ENCODE peak calls at places on chromosomes 11 and 22, in nine cellular contexts. One of them, this sample, is unnamed.

GRCh38 chr11:74007691-74008372 is 1.1 kb downstream of the UCP3 start:
- DNase-seq in neural progenitor cell: no peak
- DNase-seq in breast epithelium: no peak
- DNase-seq in A549: no peak
- DNase-seq in foreskin fibroblast: no peak
- DNase-seq in ovary: no peak
- DNase-seq in colonic mucosa: no peak
- DNase-seq in fibroblast of lung: no peak
- DNase-seq in HFF-Myc: no peak
- DNase-seq in this sample: no peak

GRCh38 chr11:64357904-64358535 is 942 bp upstream of the RPS6KA4 start:
- DNase-seq in neural progenitor cell: no peak
- DNase-seq in breast epithelium: no peak
- DNase-seq in A549: peak
- DNase-seq in foreskin fibroblast: no peak
- DNase-seq in ovary: no peak
- DNase-seq in colonic mucosa: peak
- DNase-seq in fibroblast of lung: no peak
- DNase-seq in HFF-Myc: no peak
- DNase-seq in this sample: no peak

GRCh38 chr11:26846222-26846621 is 124.4 kb upstream of the SLC5A12 start:
- DNase-seq in neural progenitor cell: no peak
- DNase-seq in breast epithelium: no peak
- DNase-seq in A549: no peak
- DNase-seq in foreskin fibroblast: no peak
- DNase-seq in ovary: no peak
- DNase-seq in colonic mucosa: no peak
- DNase-seq in fibroblast of lung: no peak
- DNase-seq in HFF-Myc: no peak
- DNase-seq in this sample: no peak

GRCh38 chr22:22460635-22461034 is 47.9 kb downstream of the ZNF280B start:
- DNase-seq in neural progenitor cell: peak
- DNase-seq in breast epithelium: no peak
- DNase-seq in A549: no peak
- DNase-seq in foreskin fibroblast: no peak
- DNase-seq in ovary: no peak
- DNase-seq in colonic mucosa: no peak
- DNase-seq in fibroblast of lung: no peak
- DNase-seq in HFF-Myc: no peak
- DNase-seq in this sample: peak

GRCh38 chr11:3121931-3122774 is 43.0 kb downstream of the OSBPL5 start:
- DNase-seq in neural progenitor cell: no peak
- DNase-seq in breast epithelium: peak
- DNase-seq in A549: no peak
- DNase-seq in foreskin fibroblast: no peak
- DNase-seq in ovary: peak
- DNase-seq in colonic mucosa: no peak
- DNase-seq in fibroblast of lung: no peak
- DNase-seq in HFF-Myc: no peak
- DNase-seq in this sample: no peak

GRCh38 chr11:108093128-108093904 is 28.1 kb upstream of the ACAT1 start:
- DNase-seq in neural progenitor cell: no peak
- DNase-seq in breast epithelium: no peak
- DNase-seq in A549: no peak
- DNase-seq in foreskin fibroblast: peak
- DNase-seq in ovary: no peak
- DNase-seq in colonic mucosa: no peak
- DNase-seq in fibroblast of lung: peak
- DNase-seq in HFF-Myc: no peak
- DNase-seq in this sample: no peak

GRCh38 chr11:47518212-47518959 is 34.5 kb downstream of the CELF1 start:
- DNase-seq in neural progenitor cell: no peak
- DNase-seq in breast epithelium: no peak
- DNase-seq in A549: no peak
- DNase-seq in foreskin fibroblast: no peak
- DNase-seq in ovary: no peak
- DNase-seq in colonic mucosa: no peak
- DNase-seq in fibroblast of lung: no peak
- DNase-seq in HFF-Myc: no peak
- DNase-seq in this sample: no peak

GRCh38 chr22:29872989-29873388 is 10.0 kb upstream of the MTMR3 start:
- DNase-seq in neural progenitor cell: no peak
- DNase-seq in breast epithelium: no peak
- DNase-seq in A549: no peak
- DNase-seq in foreskin fibroblast: no peak
- DNase-seq in ovary: no peak
- DNase-seq in colonic mucosa: no peak
- DNase-seq in fibroblast of lung: no peak
- DNase-seq in HFF-Myc: no peak
- DNase-seq in this sample: no peak

GRCh38 chr11:109970516-109971183 is 122.5 kb upstream of the ZC3H12C start:
- DNase-seq in neural progenitor cell: no peak
- DNase-seq in breast epithelium: no peak
- DNase-seq in A549: no peak
- DNase-seq in foreskin fibroblast: no peak
- DNase-seq in ovary: no peak
- DNase-seq in colonic mucosa: no peak
- DNase-seq in fibroblast of lung: no peak
- DNase-seq in HFF-Myc: no peak
- DNase-seq in this sample: no peak

GRCh38 chr11:79200398-79201070 is 240.3 kb downstream of the TENM4 start:
- DNase-seq in neural progenitor cell: no peak
- DNase-seq in breast epithelium: no peak
- DNase-seq in A549: no peak
- DNase-seq in foreskin fibroblast: no peak
- DNase-seq in ovary: no peak
- DNase-seq in colonic mucosa: no peak
- DNase-seq in fibroblast of lung: no peak
- DNase-seq in HFF-Myc: no peak
- DNase-seq in this sample: no peak

GRCh38 chr11:49208006-49208721 is at the start of gene FOLH1:
- DNase-seq in neural progenitor cell: no peak
- DNase-seq in breast epithelium: no peak
- DNase-seq in A549: peak
- DNase-seq in foreskin fibroblast: no peak
- DNase-seq in ovary: peak
- DNase-seq in colonic mucosa: peak
- DNase-seq in fibroblast of lung: peak
- DNase-seq in HFF-Myc: no peak
- DNase-seq in this sample: peak

GRCh38 chr11:6627762-6628241 is 8.6 kb upstream of the TPP1 start:
- DNase-seq in neural progenitor cell: no peak
- DNase-seq in breast epithelium: no peak
- DNase-seq in A549: no peak
- DNase-seq in foreskin fibroblast: no peak
- DNase-seq in ovary: no peak
- DNase-seq in colonic mucosa: no peak
- DNase-seq in fibroblast of lung: no peak
- DNase-seq in HFF-Myc: no peak
- DNase-seq in this sample: no peak

GRCh38 chr11:15645201-15645600 is 530.5 kb downstream of the INSC start:
- DNase-seq in neural progenitor cell: no peak
- DNase-seq in breast epithelium: no peak
- DNase-seq in A549: no peak
- DNase-seq in foreskin fibroblast: no peak
- DNase-seq in ovary: no peak
- DNase-seq in colonic mucosa: peak
- DNase-seq in fibroblast of lung: no peak
- DNase-seq in HFF-Myc: no peak
- DNase-seq in this sample: no peak

GRCh38 chr22:36440429-36441002 is 40.9 kb downstream of the TXN2 start:
- DNase-seq in neural progenitor cell: no peak
- DNase-seq in breast epithelium: no peak
- DNase-seq in A549: no peak
- DNase-seq in foreskin fibroblast: no peak
- DNase-seq in ovary: no peak
- DNase-seq in colonic mucosa: no peak
- DNase-seq in fibroblast of lung: no peak
- DNase-seq in HFF-Myc: no peak
- DNase-seq in this sample: no peak

GRCh38 chr11:73342633-73343032 is 33.6 kb upstream of the RELT start:
- DNase-seq in neural progenitor cell: peak
- DNase-seq in breast epithelium: no peak
- DNase-seq in A549: no peak
- DNase-seq in foreskin fibroblast: no peak
- DNase-seq in ovary: no peak
- DNase-seq in colonic mucosa: no peak
- DNase-seq in fibroblast of lung: no peak
- DNase-seq in HFF-Myc: no peak
- DNase-seq in this sample: no peak

GRCh38 chr22:35539910-35540599 is 576 bp upstream of the RASD2 start:
- DNase-seq in neural progenitor cell: peak
- DNase-seq in breast epithelium: no peak
- DNase-seq in A549: peak
- DNase-seq in foreskin fibroblast: no peak
- DNase-seq in ovary: peak
- DNase-seq in colonic mucosa: peak
- DNase-seq in fibroblast of lung: no peak
- DNase-seq in HFF-Myc: no peak
- DNase-seq in this sample: no peak

GRCh38 chr22:20111045-20111688 is 4.7 kb upstream of the RANBP1 start:
- DNase-seq in neural progenitor cell: peak
- DNase-seq in breast epithelium: no peak
- DNase-seq in A549: peak
- DNase-seq in foreskin fibroblast: no peak
- DNase-seq in ovary: peak
- DNase-seq in colonic mucosa: no peak
- DNase-seq in fibroblast of lung: peak
- DNase-seq in HFF-Myc: no peak
- DNase-seq in this sample: peak

GRCh38 chr11:12242071-12242672 is 131.8 kb downstream of the MICAL2 start:
- DNase-seq in neural progenitor cell: no peak
- DNase-seq in breast epithelium: no peak
- DNase-seq in A549: no peak
- DNase-seq in foreskin fibroblast: no peak
- DNase-seq in ovary: no peak
- DNase-seq in colonic mucosa: no peak
- DNase-seq in fibroblast of lung: no peak
- DNase-seq in HFF-Myc: no peak
- DNase-seq in this sample: no peak

GRCh38 chr11:105718641-105719040 is 108.8 kb downstream of the GRIA4 start:
- DNase-seq in neural progenitor cell: peak
- DNase-seq in breast epithelium: no peak
- DNase-seq in A549: no peak
- DNase-seq in foreskin fibroblast: no peak
- DNase-seq in ovary: no peak
- DNase-seq in colonic mucosa: no peak
- DNase-seq in fibroblast of lung: no peak
- DNase-seq in HFF-Myc: no peak
- DNase-seq in this sample: no peak

DNA sequence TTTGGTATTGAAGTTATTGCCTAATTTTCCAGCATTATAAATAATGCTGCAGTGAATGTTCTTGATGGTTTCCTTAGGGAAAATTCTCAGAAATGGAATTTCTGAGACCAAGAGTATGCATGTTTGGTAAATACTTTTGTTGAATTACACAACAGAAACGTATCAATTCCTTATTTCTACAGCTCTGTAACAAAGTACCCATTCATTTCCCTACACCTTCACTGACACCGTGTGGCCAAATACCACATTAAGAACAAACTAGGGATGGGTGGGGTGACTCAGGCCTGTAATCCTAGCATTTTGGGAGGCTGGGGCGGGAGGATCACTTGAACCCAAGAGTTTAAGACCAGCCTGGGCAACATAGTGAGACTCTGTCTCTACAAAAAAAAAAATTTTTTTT is 21.8 kb downstream of the MCAM start:
- DNase-seq in neural progenitor cell: no peak
- DNase-seq in breast epithelium: no peak
- DNase-seq in A549: no peak
- DNase-seq in foreskin fibroblast: peak
- DNase-seq in ovary: no peak
- DNase-seq in colonic mucosa: no peak
- DNase-seq in fibroblast of lung: peak
- DNase-seq in HFF-Myc: no peak
- DNase-seq in this sample: peak
- TF ChIP-seq CTCF in neural progenitor cell: peak
- TF ChIP-seq CTCF in breast epithelium: no peak
- TF ChIP-seq CTCF in A549: no peak
- TF ChIP-seq CTCF in foreskin fibroblast: no peak
- TF ChIP-seq CTCF in ovary: no peak
- TF ChIP-seq CTCF in colonic mucosa: no peak
- TF ChIP-seq CTCF in fibroblast of lung: no peak
- TF ChIP-seq CTCF in HFF-Myc: no peak
- TF ChIP-seq CTCF in this sample: peak

GRCh38 chr22:25420471-25420924 is 144.0 kb upstream of the GRK3 start:
- DNase-seq in neural progenitor cell: no peak
- DNase-seq in breast epithelium: no peak
- DNase-seq in A549: no peak
- DNase-seq in foreskin fibroblast: no peak
- DNase-seq in ovary: no peak
- DNase-seq in colonic mucosa: peak
- DNase-seq in fibroblast of lung: no peak
- DNase-seq in HFF-Myc: no peak
- DNase-seq in this sample: no peak

GRCh38 chr22:25417792-25418191 is 146.7 kb upstream of the GRK3 start:
- DNase-seq in neural progenitor cell: no peak
- DNase-seq in breast epithelium: no peak
- DNase-seq in A549: no peak
- DNase-seq in foreskin fibroblast: no peak
- DNase-seq in ovary: no peak
- DNase-seq in colonic mucosa: no peak
- DNase-seq in fibroblast of lung: no peak
- DNase-seq in HFF-Myc: no peak
- DNase-seq in this sample: no peak

GRCh38 chr22:25419247-25420113 is 145.0 kb upstream of the GRK3 start:
- DNase-seq in neural progenitor cell: no peak
- DNase-seq in breast epithelium: no peak
- DNase-seq in A549: no peak
- DNase-seq in foreskin fibroblast: peak
- DNase-seq in ovary: no peak
- DNase-seq in colonic mucosa: peak
- DNase-seq in fibroblast of lung: peak
- DNase-seq in HFF-Myc: no peak
- DNase-seq in this sample: no peak

GRCh38 chr22:25420925-25421904 is 143.3 kb upstream of the GRK3 start:
- DNase-seq in neural progenitor cell: peak
- DNase-seq in breast epithelium: no peak
- DNase-seq in A549: no peak
- DNase-seq in foreskin fibroblast: no peak
- DNase-seq in ovary: no peak
- DNase-seq in colonic mucosa: no peak
- DNase-seq in fibroblast of lung: peak
- DNase-seq in HFF-Myc: no peak
- DNase-seq in this sample: no peak
- H3K4me3 ChIP-seq in neural progenitor cell: peak
- H3K4me3 ChIP-seq in breast epithelium: peak
- H3K4me3 ChIP-seq in A549: peak
- H3K4me3 ChIP-seq in foreskin fibroblast: no peak
- H3K4me3 ChIP-seq in ovary: no peak
- H3K4me3 ChIP-seq in colonic mucosa: peak
- H3K4me3 ChIP-seq in fibroblast of lung: no peak
- H3K4me3 ChIP-seq in HFF-Myc: no peak
- H3K4me3 ChIP-seq in this sample: no peak

GRCh38 chr11:16883179-16883578 is 131.0 kb downstream of the PLEKHA7 start:
- DNase-seq in neural progenitor cell: no peak
- DNase-seq in breast epithelium: no peak
- DNase-seq in A549: no peak
- DNase-seq in foreskin fibroblast: no peak
- DNase-seq in ovary: no peak
- DNase-seq in colonic mucosa: peak
- DNase-seq in fibroblast of lung: no peak
- DNase-seq in HFF-Myc: no peak
- DNase-seq in this sample: no peak
- TF ChIP-seq CTCF in neural progenitor cell: no peak
- TF ChIP-seq CTCF in breast epithelium: peak
- TF ChIP-seq CTCF in A549: no peak
- TF ChIP-seq CTCF in foreskin fibroblast: no peak
- TF ChIP-seq CTCF in ovary: no peak
- TF ChIP-seq CTCF in colonic mucosa: no peak
- TF ChIP-seq CTCF in fibroblast of lung: peak
- TF ChIP-seq CTCF in HFF-Myc: no peak
- TF ChIP-seq CTCF in this sample: no peak

GRCh38 chr22:41948142-41948541 is 1.2 kb upstream of the CENPM start:
- DNase-seq in neural progenitor cell: no peak
- DNase-seq in breast epithelium: no peak
- DNase-seq in A549: no peak
- DNase-seq in foreskin fibroblast: no peak
- DNase-seq in ovary: no peak
- DNase-seq in colonic mucosa: no peak
- DNase-seq in fibroblast of lung: no peak
- DNase-seq in HFF-Myc: no peak
- DNase-seq in this sample: no peak
- H3K4me3 ChIP-seq in neural progenitor cell: no peak
- H3K4me3 ChIP-seq in breast epithelium: no peak
- H3K4me3 ChIP-seq in A549: no peak
- H3K4me3 ChIP-seq in foreskin fibroblast: no peak
- H3K4me3 ChIP-seq in ovary: no peak
- H3K4me3 ChIP-seq in colonic mucosa: no peak
- H3K4me3 ChIP-seq in fibroblast of lung: no peak
- H3K4me3 ChIP-seq in HFF-Myc: no peak
- H3K4me3 ChIP-seq in this sample: no peak